ENCODE peak calls at places on chromosomes 2 and 18, in five cellular contexts. J is LNCaP clone FGC; L is upper lobe of right lung; Z is CD4-positive, alpha-beta T cell; C is fibroblast of mammary gland. G is an unnamed sample.

GRCh38 chr2:160293401-160293911 is 93.4 kb upstream of the ITGB6 start:
- DNase-seq in J (no peak), L (no peak), C (peak), Z (no peak), G (no peak)

GRCh38 chr2:45814528-45814927 is 163.1 kb downstream of the PRKCE start:
- DNase-seq in C (peak), J (no peak), L (no peak), Z (no peak), G (no peak)

GRCh38 chr2:67399144-67399543 is 2.0 kb downstream of the ETAA1 start:
- DNase-seq in C (no peak), L (no peak), Z (no peak), J (no peak), G (no peak)

GRCh38 chr2:128536925-128537620 is 218.4 kb upstream of the HS6ST1 start:
- DNase-seq in C (peak), L (no peak), J (no peak), Z (no peak), G (no peak)

GRCh38 chr2:71830497-71831207 is 317.0 kb downstream of the CYP26B1 start:
- DNase-seq in Z (no peak), J (no peak), L (no peak), C (peak), G (no peak)

GRCh38 chr2:55672630-55673029 is 21.0 kb downstream of the PNPT1 start:
- DNase-seq in Z (no peak), L (no peak), J (no peak), C (peak), G (no peak)

GRCh38 chr2:138537170-138537915 is 35.8 kb downstream of the SPOPL start:
- DNase-seq in C (no peak), Z (no peak), L (no peak), J (no peak), G (no peak)

GRCh38 chr18:35458271-35458670 is 39.5 kb downstream of the INO80C start:
- DNase-seq in Z (no peak), C (no peak), J (no peak), L (no peak), G (no peak)

GRCh38 chr18:59575995-59576394 is 121.2 kb downstream of the CCBE1 start:
- DNase-seq in Z (no peak), L (no peak), J (peak), C (no peak), G (no peak)

GRCh38 chr2:2014251-2014761 is 270.0 kb upstream of the PXDN start:
- DNase-seq in C (peak), J (no peak), L (no peak), Z (no peak), G (no peak)

GRCh38 chr2:111149882-111150455 is 29.3 kb downstream of the BCL2L11 start:
- DNase-seq in J (no peak), C (no peak), Z (no peak), L (no peak), G (no peak)
- TF ChIP-seq CTCF in J (no peak), C (no peak), Z (no peak), L (no peak), G (no peak)

GRCh38 chr2:241500016-241500415 is 8.4 kb downstream of the STK25 start:
- DNase-seq in L (no peak), Z (no peak), J (no peak), C (no peak), G (no peak)

GRCh38 chr2:241502281-241502680 is 6.1 kb downstream of the STK25 start:
- DNase-seq in Z (no peak), C (no peak), J (no peak), L (no peak), G (no peak)

GRCh38 chr2:241501099-241501541 is 7.3 kb downstream of the STK25 start:
- DNase-seq in Z (no peak), J (no peak), L (no peak), C (no peak), G (no peak)

GRCh38 chr2:241500431-241500975 is 7.9 kb downstream of the STK25 start:
- DNase-seq in C (no peak), J (no peak), L (no peak), Z (no peak), G (no peak)

GRCh38 chr2:241501551-241501950 is 6.8 kb downstream of the STK25 start:
- DNase-seq in C (no peak), L (no peak), Z (no peak), J (no peak), G (no peak)
- TF ChIP-seq CTCF in C (no peak), L (no peak), Z (no peak), J (no peak), G (no peak)

DNA sequence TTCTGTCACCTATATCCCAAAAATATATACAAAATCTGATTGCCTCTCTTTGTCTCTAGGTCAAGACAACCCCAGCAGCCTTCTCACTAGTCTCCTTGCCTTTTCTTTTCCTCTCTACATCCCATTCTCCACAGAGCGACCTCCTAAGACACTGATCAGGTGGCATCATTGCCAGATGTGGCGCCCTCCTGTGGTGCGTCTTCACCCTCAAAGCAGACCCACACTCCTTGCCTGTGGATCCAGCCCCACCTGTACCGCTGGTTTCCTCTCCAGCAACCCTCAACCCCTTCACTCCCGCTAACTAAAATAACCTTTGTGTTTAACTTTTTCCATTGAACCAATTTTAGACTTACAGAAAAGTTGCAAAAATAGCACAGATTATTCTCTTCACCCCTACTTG is 273.3 kb downstream of the GLI2 start:
- DNase-seq in J (no peak), C (peak), L (no peak), Z (no peak), G (no peak)
- TF ChIP-seq CTCF in J (peak), C (peak), L (peak), Z (no peak), G (no peak)

GRCh38 chr2:38076250-38076709 is 329 bp upstream of the CYP1B1 start:
- DNase-seq in C (peak), L (peak), Z (no peak), J (no peak), G (peak)
- TF ChIP-seq CTCF in C (peak), L (no peak), Z (no peak), J (no peak), G (no peak)

GRCh38 chr2:42079737-42080287 is 32.0 kb downstream of the PKDCC start:
- DNase-seq in C (no peak), L (no peak), J (no peak), Z (no peak), G (no peak)

GRCh38 chr2:42074661-42075060 is 26.8 kb downstream of the PKDCC start:
- DNase-seq in Z (no peak), C (peak), J (no peak), L (no peak), G (no peak)

GRCh38 chr2:42073739-42074138 is 25.9 kb downstream of the PKDCC start:
- DNase-seq in J (no peak), C (peak), Z (no peak), L (no peak), G (no peak)

GRCh38 chr2:42076357-42076921 is 28.6 kb downstream of the PKDCC start:
- DNase-seq in Z (no peak), J (no peak), L (no peak), C (no peak), G (no peak)

GRCh38 chr2:42077343-42077742 is 29.5 kb downstream of the PKDCC start:
- DNase-seq in Z (no peak), J (no peak), L (no peak), C (no peak), G (no peak)
- TF ChIP-seq CTCF in Z (no peak), J (no peak), L (no peak), C (peak), G (no peak)

GRCh38 chr18:57970356-57971095 is 73.5 kb upstream of the NEDD4L start:
- DNase-seq in Z (no peak), J (no peak), L (no peak), C (peak), G (no peak)
- TF ChIP-seq CTCF in Z (no peak), J (peak), L (peak), C (peak), G (no peak)